ENCODE peak calls at places on chromosome 22, in four cellular contexts. W is IMR-90, O is trophoblast cell, A is heart right ventricle. Z is an unnamed sample.

GRCh38 chr22:24503137-24503850 is 8.2 kb downstream of the UPB1 start:
- DNase-seq in O (peak; percentile 52), A (peak; percentile 65), W (peak; percentile 63), Z (peak; percentile 33)

GRCh38 chr22:28435271-28435825 is 244.3 kb downstream of the TTC28 start:
- DNase-seq in O (peak; percentile 58), A (no peak), W (no peak), Z (peak; percentile 83)

GRCh38 chr22:48646216-48646925 is 1181.3 kb downstream of the BRD1 start:
- DNase-seq in O (no peak), W (no peak), A (no peak), Z (no peak)

GRCh38 chr22:30045901-30046715 is 34.2 kb upstream of the HORMAD2 start:
- DNase-seq in A (no peak), O (no peak), W (no peak), Z (no peak)

GRCh38 chr22:24588756-24589481 is 4.0 kb downstream of the LRRC75B start:
- DNase-seq in A (no peak), W (no peak), O (no peak), Z (no peak)

GRCh38 chr22:26476705-26477340 is 6.8 kb downstream of the HPS4 start:
- DNase-seq in W (peak; percentile 55), A (no peak), O (no peak), Z (no peak)

GRCh38 chr22:48778308-48779195 is 1049.1 kb downstream of the BRD1 start:
- DNase-seq in A (no peak), O (no peak), W (no peak), Z (no peak)

GRCh38 chr22:44645083-44645482 is 56.9 kb upstream of the PRR5 start:
- DNase-seq in W (no peak), O (no peak), A (no peak), Z (no peak)

GRCh38 chr22:20019661-20020532 is 1.0 kb upstream of the TANGO2 start:
- DNase-seq in A (no peak), W (no peak), O (no peak), Z (no peak)

GRCh38 chr22:46627806-46628482 is 7.8 kb downstream of the GRAMD4 start:
- DNase-seq in W (no peak), A (no peak), O (no peak), Z (no peak)

GRCh38 chr22:18032455-18033101 is 8.2 kb upstream of the MICAL3 start:
- DNase-seq in O (peak; percentile 90), A (no peak), W (peak; percentile 83), Z (no peak)

GRCh38 chr22:32745251-32745995 is 56.1 kb upstream of the TIMP3 start:
- DNase-seq in O (peak; percentile 82), W (peak; percentile 55), A (peak; percentile 48), Z (peak; percentile 30)

GRCh38 chr22:21920341-21921183 is 32.1 kb downstream of the PPM1F start:
- DNase-seq in O (peak; percentile 3), W (no peak), A (no peak), Z (no peak)

GRCh38 chr22:45552580-45553332 is 50.1 kb downstream of the FBLN1 start:
- DNase-seq in O (no peak), A (peak; percentile 69), W (peak; percentile 96), Z (no peak)

GRCh38 chr22:48357961-48358360 is 1469.7 kb downstream of the BRD1 start:
- DNase-seq in W (no peak), O (no peak), A (no peak), Z (no peak)

GRCh38 chr22:48975252-48975780 is 852.4 kb downstream of the BRD1 start:
- DNase-seq in O (no peak), A (no peak), W (no peak), Z (no peak)

GRCh38 chr22:28873183-28873964 is 10.0 kb upstream of the ZNRF3 start:
- DNase-seq in O (no peak), A (no peak), W (peak; percentile 22), Z (no peak)

GRCh38 chr22:17920145-17920605 is 104.2 kb downstream of the MICAL3 start:
- DNase-seq in A (peak; percentile 70), O (peak; percentile 86), W (peak; percentile 62), Z (peak; percentile 87)

GRCh38 chr22:41458161-41458728 is 10.2 kb downstream of the PHF5A start:
- DNase-seq in O (peak; percentile 74), A (no peak), W (no peak), Z (no peak)

GRCh38 chr22:20419664-20419951 is 18.0 kb downstream of the SCARF2 start:
- DNase-seq in A (no peak), O (no peak), W (no peak), Z (no peak)

GRCh38 chr22:45502215-45503070 is at the start of gene FBLN1:
- DNase-seq in O (peak; percentile 59), A (peak; percentile 64), W (no peak), Z (no peak)

GRCh38 chr22:10780281-10780680 is 4747.7 kb upstream of the OR11H1 start:
- DNase-seq in W (no peak), A (no peak), O (no peak), Z (no peak)

GRCh38 chr22:20039683-20040325 is 18.9 kb downstream of the TANGO2 start:
- DNase-seq in W (no peak), O (no peak), A (no peak), Z (peak; percentile 48)

GRCh38 chr22:32632650-32633049 is 158.0 kb downstream of the FBXO7 start:
- DNase-seq in W (no peak), O (no peak), A (no peak), Z (no peak)

GRCh38 chr22:46652930-46653331 is 32.7 kb downstream of the GRAMD4 start:
- DNase-seq in A (no peak), O (no peak), W (peak; percentile 35), Z (no peak)

GRCh38 chr22:21778705-21779363 is 43.2 kb upstream of the YPEL1 start:
- DNase-seq in A (no peak), O (no peak), W (peak; percentile 90), Z (no peak)

GRCh38 chr22:25750569-25751173 is 8.7 kb downstream of the MYO18B start:
- DNase-seq in A (no peak), O (no peak), W (no peak), Z (no peak)

GRCh38 chr22:26547837-26548236 is 35.6 kb upstream of the TFIP11 start:
- DNase-seq in A (no peak), W (no peak), O (no peak), Z (no peak)

GRCh38 chr22:17260950-17261349 is 41.7 kb upstream of the ADA2 start:
- DNase-seq in O (no peak), A (no peak), W (no peak), Z (no peak)

GRCh38 chr22:20741008-20741633 is 32.8 kb upstream of the SERPIND1 start:
- DNase-seq in O (peak; percentile 27), W (no peak), A (no peak), Z (no peak)

GRCh38 chr22:28976588-28976987 is 85.0 kb downstream of the C22orf31 start:
- DNase-seq in O (no peak), A (no peak), W (peak; percentile 88), Z (no peak)

GRCh38 chr22:46066691-46067090 is 83.6 kb upstream of the PPARA start:
- DNase-seq in A (peak; percentile 7), W (no peak), O (no peak), Z (peak; percentile 45)

GRCh38 chr22:42078469-42079318 is 806 bp upstream of the SMDT1 start:
- DNase-seq in A (no peak), W (no peak), O (no peak), Z (peak; percentile 32)

GRCh38 chr22:41481131-41481830 is 12.4 kb downstream of the ACO2 start:
- DNase-seq in O (peak; percentile 31), A (peak; percentile 26), W (peak; percentile 54), Z (no peak)

GRCh38 chr22:46738961-46739870 is 1.2 kb upstream of the CERK start:
- DNase-seq in W (peak; percentile 72), A (peak; percentile 49), O (no peak), Z (peak; percentile 61)

GRCh38 chr22:28105396-28105795 is 186.3 kb upstream of the PITPNB start:
- DNase-seq in W (no peak), O (peak; percentile 39), A (no peak), Z (no peak)

GRCh38 chr22:39083212-39084165 is 6.4 kb downstream of the APOBEC3G start:
- DNase-seq in O (no peak), A (no peak), W (no peak), Z (no peak)

GRCh38 chr22:39080993-39081513 is 4.0 kb downstream of the APOBEC3G start:
- DNase-seq in O (no peak), A (no peak), W (no peak), Z (no peak)

GRCh38 chr22:39080052-39080762 is 3.1 kb downstream of the APOBEC3G start:
- DNase-seq in O (no peak), A (no peak), W (no peak), Z (no peak)

GRCh38 chr22:39084666-39085065 is 7.6 kb downstream of the APOBEC3G start:
- DNase-seq in O (no peak), A (no peak), W (no peak), Z (no peak)

DNA sequence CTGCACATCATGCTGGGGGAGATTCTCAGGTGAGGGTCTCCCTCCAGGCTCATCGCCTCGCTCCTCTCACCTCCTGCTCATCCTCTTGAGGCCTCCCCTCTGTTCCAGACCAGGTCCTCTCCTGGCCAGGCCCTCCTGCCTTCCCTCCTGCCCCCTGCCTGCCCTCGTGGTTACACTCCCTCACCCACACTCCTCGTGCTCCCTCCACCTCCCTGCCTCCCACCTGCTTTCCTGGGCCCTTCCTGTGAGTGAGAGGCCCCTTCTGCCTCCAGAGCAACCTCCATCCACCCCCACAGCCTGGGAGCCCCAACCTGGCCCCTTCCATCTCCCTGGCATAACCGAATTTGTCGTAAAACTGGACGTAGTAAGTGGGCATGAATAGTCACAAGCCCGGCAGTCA is 4.5 kb downstream of the APOBEC3G start:
- DNase-seq in A (no peak), O (no peak), W (no peak), Z (no peak)
- H3K4me1 ChIP-seq in A (peaks cover 12% of the 10 kb centered on the region), O (no peaks in the 10 kb centered on the region), W (peaks cover 4% of the 10 kb centered on the region), Z (no peaks in the 10 kb centered on the region)

GRCh38 chr22:35404176-35404575 is 4.2 kb downstream of the MCM5 start:
- DNase-seq in A (no peak), W (no peak), O (no peak), Z (no peak)
- H3K4me1 ChIP-seq in A (peaks cover 11% of the 10 kb centered on the region), W (peaks cover 2% of the 10 kb centered on the region), O (no peaks in the 10 kb centered on the region), Z (no peaks in the 10 kb centered on the region)

DNA sequence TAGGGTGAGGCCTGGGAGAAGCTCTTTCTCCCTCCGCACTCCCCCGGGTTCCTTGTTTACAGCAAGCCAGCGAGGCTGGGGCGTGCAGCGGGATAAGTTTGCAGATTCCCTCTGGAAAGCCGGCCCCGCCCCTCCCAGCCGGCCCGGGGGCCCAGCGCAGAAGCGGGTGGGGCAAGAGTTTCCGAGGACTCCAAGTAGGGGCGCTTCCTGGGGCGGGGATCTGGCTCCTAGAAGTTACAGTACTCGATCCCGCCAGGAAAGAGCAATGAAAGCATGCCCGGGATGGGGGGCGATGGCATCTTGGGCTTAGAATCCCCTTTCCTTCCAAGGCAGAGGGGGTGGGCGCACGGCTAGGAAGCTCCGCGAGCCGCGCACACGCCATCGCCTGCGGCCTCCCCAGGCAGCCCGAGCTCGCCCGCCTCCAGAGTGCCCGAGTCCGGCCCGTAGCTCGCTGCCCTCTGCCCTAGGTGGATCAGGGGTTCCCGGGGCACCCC is 385 bp downstream of the TST start:
- DNase-seq in A (peak; percentile 78), O (no peak), W (peak; percentile 55), Z (peak; percentile 54)
- H3K4me1 ChIP-seq in A (peaks cover 40% of the 10 kb centered on the region), O (peaks cover 13% of the 10 kb centered on the region), W (peaks cover 7% of the 10 kb centered on the region), Z (peaks cover 16% of the 10 kb centered on the region)

GRCh38 chr22:31081963-31082605 is 966 bp downstream of the SMTN start:
- DNase-seq in W (peak; percentile 62), O (no peak), A (no peak), Z (no peak)

GRCh38 chr22:31084811-31085492 is 3.8 kb downstream of the SMTN start:
- DNase-seq in A (peak; percentile 90), W (peak; percentile 75), O (peak; percentile 36), Z (peak; percentile 86)

GRCh38 chr22:31082606-31083376 is 1.7 kb downstream of the SMTN start:
- DNase-seq in O (peak; percentile 44), W (peak; percentile 64), A (peak; percentile 79), Z (peak; percentile 50)

GRCh38 chr22:31083923-31084810 is 3.0 kb downstream of the SMTN start:
- DNase-seq in W (no peak), A (peak; percentile 13), O (no peak), Z (no peak)

GRCh38 chr22:31083377-31083768 is 2.3 kb downstream of the SMTN start:
- DNase-seq in O (no peak), A (peak; percentile 17), W (no peak), Z (no peak)
- H3K4me1 ChIP-seq in O (peaks cover 29% of the 10 kb centered on the region), A (peaks cover 46% of the 10 kb centered on the region), W (peaks cover 26% of the 10 kb centered on the region), Z (peaks cover 11% of the 10 kb centered on the region)